ENCODE peak calls at places on chromosomes 12 and 14, in four cellular contexts. X is A549, T is HepG2, O is GM12878. E is an unnamed sample.
A peak's percentile ranks its signal among the peaks of the same experiment; 100 is the strongest.

GRCh38 chr14:99133563-99134332 is 138.2 kb downstream of the BCL11B start:
- DNase-seq in X (no peak), O (no peak), T (no peak), E (peak; percentile 1)

GRCh38 chr12:91406920-91407341 is 224.3 kb upstream of the DCN start:
- DNase-seq in T (no peak), O (peak; percentile 54), X (peak; percentile 20), E (no peak)

GRCh38 chr14:77026166-77026929 is 2.2 kb downstream of the IRF2BPL start:
- DNase-seq in O (no peak), T (no peak), X (no peak), E (peak; percentile 55)

GRCh38 chr14:61569783-61570182 is 125.5 kb upstream of the HIF1A start:
- DNase-seq in O (no peak), X (no peak), T (peak; percentile 60), E (no peak)

GRCh38 chr12:12872139-12872933 is 19.0 kb upstream of the GPRC5A start:
- DNase-seq in O (no peak), X (peak; percentile 71), T (peak; percentile 46), E (no peak)

GRCh38 chr12:29131539-29131938 is 17.5 kb upstream of the FAR2 start:
- DNase-seq in O (no peak), T (no peak), X (no peak), E (no peak)

GRCh38 chr12:95648990-95649791 is 97.9 kb upstream of the USP44 start:
- DNase-seq in X (peak; percentile 76), O (no peak), T (no peak), E (no peak)

GRCh38 chr14:33839193-33840076 is 111.4 kb downstream of the EGLN3 start:
- DNase-seq in T (peak; percentile 58), O (no peak), X (peak; percentile 40), E (peak; percentile 76)

GRCh38 chr12:130041983-130042812 is 120.1 kb upstream of the FZD10 start:
- DNase-seq in O (no peak), T (no peak), X (peak; percentile 22), E (peak; percentile 94)

GRCh38 chr14:91934554-91935285 is 12.8 kb downstream of the FBLN5 start:
- DNase-seq in O (no peak), X (no peak), T (no peak), E (no peak)

GRCh38 chr12:104142543-104142942 is 4.5 kb upstream of the NFYB start:
- DNase-seq in T (no peak), X (no peak), O (no peak), E (no peak)

GRCh38 chr14:69152181-69152943 is 557 bp downstream of the DCAF5 start:
- DNase-seq in T (peak; percentile 20), X (no peak), O (no peak), E (peak; percentile 67)

GRCh38 chr12:87796961-87797516 is 232.2 kb downstream of the C12orf50 start:
- DNase-seq in T (no peak), X (no peak), O (no peak), E (no peak)

GRCh38 chr14:94373708-94374107 is 14.7 kb downstream of the SERPINA1 start:
- DNase-seq in T (no peak), X (peak; percentile 34), O (no peak), E (no peak)

GRCh38 chr14:61640158-61640833 is 55.0 kb upstream of the HIF1A start:
- DNase-seq in X (no peak), O (no peak), T (no peak), E (no peak)

GRCh38 chr14:104150201-104151027 is 12.0 kb downstream of the KIF26A start:
- DNase-seq in O (no peak), T (no peak), X (no peak), E (peak; percentile 89)

GRCh38 chr14:54025661-54026060 is 69.0 kb upstream of the BMP4 start:
- DNase-seq in X (peak; percentile 24), T (peak; percentile 36), O (no peak), E (peak; percentile 6)

GRCh38 chr12:48183876-48184548 is 568 bp downstream of the CCDC184 start:
- DNase-seq in X (no peak), T (no peak), O (no peak), E (peak; percentile 81)

GRCh38 chr12:75437564-75437963 is 43.0 kb upstream of the GLIPR1 start:
- DNase-seq in T (peak; percentile 39), X (no peak), O (no peak), E (no peak)

GRCh38 chr12:94570161-94570560 is 80.2 kb downstream of the TMCC3 start:
- DNase-seq in T (no peak), O (no peak), X (no peak), E (no peak)

GRCh38 chr12:613996-614726 is 49.1 kb downstream of the NINJ2 start:
- DNase-seq in T (peak; percentile 31), X (no peak), O (no peak), E (peak; percentile 73)

GRCh38 chr12:106585237-106585834 is 2.5 kb downstream of the RFX4 start:
- DNase-seq in T (no peak), O (no peak), X (no peak), E (no peak)

GRCh38 chr12:106582661-106583577 is at the start of gene RFX4:
- DNase-seq in T (no peak), O (no peak), X (peak; percentile 13), E (peak; percentile 55)

GRCh38 chr12:106584104-106585064 is 1.6 kb downstream of the RFX4 start:
- DNase-seq in O (no peak), T (no peak), X (peak; percentile 15), E (peak; percentile 48)

GRCh38 chr12:106582264-106582591 is 576 bp upstream of the RFX4 start:
- DNase-seq in T (no peak), O (no peak), X (no peak), E (peak; percentile 44)

GRCh38 chr12:106583578-106584103 is 837 bp downstream of the RFX4 start:
- DNase-seq in T (no peak), X (peak; percentile 19), O (no peak), E (peak; percentile 61)
- TF ChIP-seq PBX3 in T (no peak), X (no peak), O (no peak), E (no peak)

GRCh38 chr14:64682173-64682710 is 22.0 kb upstream of the PLEKHG3 start:
- DNase-seq in T (no peak), O (no peak), X (no peak), E (no peak)
- TF ChIP-seq PBX3 in T (no peak), O (no peak), X (no peak), E (no peak)

GRCh38 chr14:97280526-97280925 is 483.3 kb downstream of the VRK1 start:
- DNase-seq in O (no peak), T (no peak), X (no peak), E (no peak)
- TF ChIP-seq PBX3 in O (no peak), T (no peak), X (no peak), E (no peak)

GRCh38 chr12:131122631-131123030 is 168.9 kb downstream of the ADGRD1 start:
- DNase-seq in X (no peak), O (no peak), T (no peak), E (no peak)
- TF ChIP-seq PBX3 in X (no peak), O (no peak), T (no peak), E (no peak)

GRCh38 chr12:21815306-21816062 is 41.0 kb upstream of the KCNJ8 start:
- DNase-seq in O (no peak), X (no peak), T (no peak), E (no peak)

GRCh38 chr12:21818627-21819026 is 44.1 kb upstream of the KCNJ8 start:
- DNase-seq in X (no peak), O (no peak), T (no peak), E (no peak)

GRCh38 chr12:21819678-21820077 is 45.2 kb upstream of the KCNJ8 start:
- DNase-seq in T (no peak), O (no peak), X (no peak), E (no peak)

GRCh38 chr12:21823581-21823980 is 49.1 kb upstream of the KCNJ8 start:
- DNase-seq in O (no peak), T (no peak), X (no peak), E (no peak)

DNA sequence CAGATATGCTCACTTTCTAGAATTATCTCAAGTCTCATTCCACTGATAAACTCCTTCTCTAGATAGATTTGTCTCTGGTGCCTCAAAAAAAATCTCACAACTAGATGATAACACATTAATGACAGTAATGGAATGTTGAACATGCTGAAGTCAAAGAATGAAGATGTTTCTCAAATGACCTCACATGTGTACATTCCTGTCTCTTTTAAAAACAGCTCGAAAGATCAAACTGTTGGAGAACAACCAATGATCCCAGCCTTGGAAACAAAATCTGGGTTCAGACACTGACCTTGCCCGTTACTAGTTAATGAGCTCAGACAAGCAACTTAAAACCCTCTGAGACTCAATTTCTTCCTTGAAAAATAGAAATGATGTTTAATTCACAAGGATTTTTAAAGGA is 44.7 kb upstream of the KCNJ8 start:
- DNase-seq in O (no peak), X (no peak), T (peak; percentile 50), E (no peak)
- TF ChIP-seq PBX3 in O (no peak), X (no peak), T (no peak), E (no peak)

GRCh38 chr14:52365071-52365470 is 51.0 kb downstream of the PTGER2 start:
- DNase-seq in T (no peak), O (no peak), X (no peak), E (no peak)

GRCh38 chr14:52363969-52364368 is 49.9 kb downstream of the PTGER2 start:
- DNase-seq in O (no peak), X (no peak), T (no peak), E (no peak)

GRCh38 chr14:52370406-52370911 is 56.3 kb downstream of the PTGER2 start:
- DNase-seq in X (no peak), O (no peak), T (no peak), E (no peak)

GRCh38 chr14:52366796-52367315 is 52.7 kb downstream of the PTGER2 start:
- DNase-seq in X (no peak), T (no peak), O (no peak), E (no peak)

DNA sequence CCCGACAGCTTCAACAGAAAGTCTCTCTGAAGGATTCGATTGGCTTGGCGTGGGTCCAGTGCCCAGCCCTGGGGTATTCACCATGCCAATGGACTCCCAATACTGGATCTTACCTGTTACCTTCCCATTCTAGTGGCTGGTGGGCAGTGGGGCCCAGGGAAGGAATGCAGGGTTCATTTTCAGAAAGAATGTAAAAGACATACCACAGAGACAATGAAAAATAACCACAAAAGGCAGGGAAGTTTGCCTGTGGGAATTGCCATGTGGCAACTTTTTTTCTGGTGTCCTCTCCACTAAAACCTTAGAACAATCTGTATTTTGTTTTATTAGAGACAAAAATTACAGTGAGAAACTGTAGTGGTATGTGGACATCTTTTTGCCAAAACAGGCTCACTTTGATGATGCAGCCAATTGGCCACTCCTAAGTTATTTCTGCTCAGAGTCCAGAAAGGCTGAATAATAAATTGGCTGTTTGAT is 55.2 kb downstream of the PTGER2 start:
- DNase-seq in O (no peak), T (no peak), X (no peak), E (no peak)
- TF ChIP-seq PBX3 in O (no peak), T (no peak), X (no peak), E (no peak)

GRCh38 chr12:44526655-44527199 is 349.4 kb downstream of the NELL2 start:
- DNase-seq in O (no peak), X (no peak), T (no peak), E (no peak)
- TF ChIP-seq PBX3 in O (no peak), X (no peak), T (no peak), E (no peak)

GRCh38 chr14:58638231-58639205 is 756 bp downstream of the DACT1 start:
- DNase-seq in X (no peak), T (no peak), O (no peak), E (peak; percentile 58)

GRCh38 chr14:58636129-58636528 is 1.6 kb upstream of the DACT1 start:
- DNase-seq in X (no peak), T (no peak), O (no peak), E (no peak)

GRCh38 chr14:58637040-58637390 is 747 bp upstream of the DACT1 start:
- DNase-seq in X (no peak), T (no peak), O (no peak), E (no peak)

GRCh38 chr14:58639842-58640484 is 2.2 kb downstream of the DACT1 start:
- DNase-seq in T (peak; percentile 15), X (peak; percentile 47), O (peak; percentile 36), E (peak; percentile 78)

GRCh38 chr14:58637391-58638230 is at the start of gene DACT1:
- DNase-seq in X (peak; percentile 16), O (no peak), T (no peak), E (peak; percentile 82)
- TF ChIP-seq PBX3 in X (no peak), O (no peak), T (no peak), E (no peak)